ENCODE peak calls at places on chromosomes 5 and 9, in nine cellular contexts. D, P, J, V, F, E, Z, N and X are unnamed samples.

GRCh38 chr9:15101046-15101445 is 190.8 kb upstream of the FREM1 start:
- DNase-seq in D (no peak), P (no peak), J (no peak), V (no peak), F (no peak), E (no peak), Z (no peak), N (no peak), X (no peak)

GRCh38 chr9:103304797-103305196 is 309.7 kb downstream of the CYLC2 start:
- DNase-seq in D (no peak), P (no peak), J (no peak), V (no peak), F (no peak), E (no peak), Z (no peak), N (no peak), X (no peak)

GRCh38 chr9:114968710-114969109 is 38.3 kb upstream of the TNFSF8 start:
- DNase-seq in D (peak; percentile 26), P (no peak), J (no peak), V (no peak), F (peak; percentile 73), E (no peak), Z (no peak), N (no peak), X (no peak)

GRCh38 chr5:78496373-78496772 is 136.0 kb downstream of the SCAMP1 start:
- DNase-seq in D (no peak), P (no peak), J (no peak), V (no peak), F (peak; percentile 62), E (no peak), Z (peak; percentile 43), N (no peak), X (no peak)

GRCh38 chr5:123460296-123460729 is 37.1 kb upstream of the CEP120 start:
- DNase-seq in D (peak; percentile 72), P (peak; percentile 47), J (no peak), V (peak; percentile 53), F (no peak), E (no peak), Z (peak; percentile 20), N (no peak), X (no peak)

GRCh38 chr5:77774981-77775772 is 962 bp downstream of the TBCA start:
- DNase-seq in D (peak; percentile 61), P (peak; percentile 7), J (no peak), V (peak; percentile 59), F (peak; percentile 54), E (no peak), Z (peak; percentile 8), N (no peak), X (no peak)

GRCh38 chr9:122164286-122164685 is 4.6 kb downstream of the MORN5 start:
- DNase-seq in D (no peak), P (no peak), J (no peak), V (no peak), F (no peak), E (no peak), Z (no peak), N (no peak), X (no peak)

GRCh38 chr5:176389114-176389768 is 690 bp downstream of the HIGD2A start:
- DNase-seq in D (no peak), P (no peak), J (no peak), V (no peak), F (no peak), E (no peak), Z (no peak), N (no peak), X (no peak)

DNA sequence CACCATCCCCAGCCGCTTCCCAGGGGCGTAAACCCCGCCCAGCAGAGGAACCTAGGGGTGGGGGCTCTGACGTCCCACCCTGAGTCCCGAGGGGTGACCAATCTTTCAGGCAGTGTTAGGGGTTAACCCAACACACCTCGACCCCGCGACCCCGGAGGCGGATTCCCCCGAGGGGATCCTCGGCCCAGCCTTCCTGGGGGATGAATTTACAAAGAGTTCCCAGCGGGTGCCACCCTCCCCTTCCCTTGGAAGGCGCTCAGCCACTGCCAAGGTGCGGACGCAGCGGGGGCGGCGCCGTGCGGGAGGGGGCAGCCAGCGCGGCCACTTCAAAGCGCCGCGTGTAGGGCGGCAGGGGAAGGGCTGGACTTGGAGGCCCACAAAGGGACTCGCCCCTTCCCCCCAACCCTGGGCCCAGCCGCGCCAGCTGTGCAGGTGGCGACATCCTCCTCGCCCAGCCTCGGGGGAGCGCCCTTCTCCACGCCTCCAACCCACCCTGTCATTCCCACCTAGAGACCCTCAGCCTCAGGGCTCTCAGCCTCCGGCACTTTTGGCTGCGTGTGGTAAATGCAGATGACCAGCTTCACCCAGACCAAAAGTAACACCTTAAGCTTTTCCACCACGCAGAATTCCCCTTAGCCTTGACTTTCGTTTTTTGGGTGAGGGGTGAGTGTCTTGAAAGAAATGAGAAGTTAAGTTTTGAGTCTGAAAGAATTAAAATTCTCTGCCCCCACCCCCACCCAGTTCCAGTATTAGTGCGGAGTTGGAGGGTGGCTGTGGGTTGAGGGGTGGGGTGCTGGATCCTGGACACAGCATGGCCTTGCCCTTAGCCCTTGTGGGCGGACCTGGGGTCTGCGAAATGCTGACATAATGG is 43.3 kb upstream of the TCF7 start:
- DNase-seq in D (peak; percentile 69), P (no peak), J (peak; percentile 29), V (no peak), F (no peak), E (no peak), Z (peak; percentile 50), N (peak; percentile 66), X (peak; percentile 67)
- TF ChIP-seq CTCF in D (no peak), P (no peak), J (no peak), V (no peak), F (no peak), E (no peak), Z (peak; percentile 39), N (no peak), X (peak; percentile 3)

GRCh38 chr9:125239631-125240597 is 1.2 kb downstream of the HSPA5 start:
- DNase-seq in D (no peak), P (no peak), J (no peak), V (no peak), F (no peak), E (no peak), Z (no peak), N (no peak), X (no peak)

GRCh38 chr9:125241863-125242739 is 958 bp upstream of the HSPA5 start:
- DNase-seq in D (no peak), P (no peak), J (peak; percentile 53), V (no peak), F (no peak), E (peak; percentile 66), Z (no peak), N (no peak), X (peak; percentile 28)

GRCh38 chr9:125238915-125239446 is 2.2 kb downstream of the HSPA5 start:
- DNase-seq in D (no peak), P (no peak), J (no peak), V (no peak), F (no peak), E (no peak), Z (no peak), N (no peak), X (no peak)

GRCh38 chr9:125240649-125240999 is 519 bp downstream of the HSPA5 start:
- DNase-seq in D (peak; percentile 51), P (no peak), J (peak; percentile 40), V (peak; percentile 87), F (peak; percentile 44), E (no peak), Z (peak; percentile 32), N (no peak), X (no peak)

DNA sequence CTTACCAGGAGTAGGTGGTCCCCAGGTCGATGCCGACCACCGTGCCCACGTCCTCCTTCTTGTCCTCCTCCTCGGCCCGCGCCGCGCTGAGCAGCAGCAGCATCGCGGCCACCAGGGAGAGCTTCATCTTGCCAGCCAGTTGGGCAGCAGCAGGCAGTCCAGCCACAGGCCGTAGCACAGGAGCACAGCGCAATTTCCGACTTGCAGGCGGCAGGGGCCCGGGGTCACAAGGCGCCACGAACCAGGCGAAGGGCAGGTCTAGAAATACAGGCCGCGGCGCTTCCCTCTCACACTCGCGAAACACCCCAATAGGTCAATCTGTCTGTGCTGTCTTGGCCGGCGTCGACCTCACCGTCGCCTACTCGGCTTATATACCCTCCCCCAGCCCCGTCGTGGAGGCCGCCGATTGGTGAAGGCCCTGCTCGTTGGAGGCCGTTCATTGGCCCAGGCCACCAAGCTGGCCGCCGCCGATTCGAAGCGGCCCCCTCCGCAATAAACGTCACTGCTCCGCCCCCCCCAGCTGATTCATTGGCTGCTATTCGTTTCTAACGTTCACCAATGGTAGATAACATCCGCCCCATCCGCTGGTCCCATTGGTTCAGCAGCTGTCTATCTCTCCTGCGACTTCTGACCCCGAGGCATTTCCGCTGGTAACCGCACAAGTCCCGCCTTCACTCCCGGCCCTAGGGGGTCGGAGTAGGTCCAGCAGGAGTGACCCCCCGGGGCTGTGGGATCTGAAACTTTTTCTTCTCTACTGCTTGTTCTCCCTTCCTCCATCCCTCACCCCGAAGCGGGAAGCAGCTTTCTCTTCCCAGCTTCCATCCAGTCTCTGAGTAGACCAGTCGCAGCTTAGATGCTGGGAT is at the start of gene HSPA5:
- DNase-seq in D (peak; percentile 100), P (peak; percentile 99), J (peak; percentile 100), V (peak; percentile 100), F (peak; percentile 99), E (peak; percentile 100), Z (peak; percentile 99), N (peak; percentile 99), X (peak; percentile 98)
- TF ChIP-seq CTCF in D (no peak), P (no peak), J (no peak), V (peak; percentile 13), F (no peak), E (no peak), Z (no peak), N (no peak), X (no peak)

DNA sequence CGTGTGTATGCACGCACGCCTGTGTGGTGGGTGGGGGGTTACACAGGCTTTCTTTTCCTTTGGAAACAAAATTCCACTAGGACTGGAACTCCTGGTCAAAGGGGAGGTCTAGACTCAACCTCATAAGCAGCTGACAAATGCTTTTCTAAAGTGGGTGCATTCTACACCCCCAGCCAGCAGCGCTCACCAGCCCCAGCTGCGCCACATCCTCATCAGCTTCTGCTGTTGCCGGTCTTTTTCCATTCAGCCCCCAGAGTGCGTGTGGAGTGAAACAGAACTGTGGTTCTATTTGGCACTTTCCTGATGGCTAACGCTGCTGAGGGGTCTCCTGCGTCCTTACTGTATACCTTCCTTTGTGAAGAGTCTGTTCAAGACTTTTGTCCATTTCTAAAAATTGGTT is 77.6 kb upstream of the SARDH start:
- DNase-seq in D (no peak), P (no peak), J (no peak), V (no peak), F (no peak), E (no peak), Z (no peak), N (no peak), X (no peak)
- TF ChIP-seq CTCF in D (no peak), P (no peak), J (no peak), V (no peak), F (no peak), E (no peak), Z (no peak), N (no peak), X (no peak)

GRCh38 chr9:84669293-84670105 is at the start of gene NTRK2:
- DNase-seq in D (peak; percentile 11), P (no peak), J (peak; percentile 70), V (no peak), F (peak; percentile 4), E (no peak), Z (no peak), N (peak; percentile 68), X (peak; percentile 53)

GRCh38 chr9:84669008-84669292 is 579 bp upstream of the NTRK2 start:
- DNase-seq in D (no peak), P (no peak), J (no peak), V (no peak), F (no peak), E (no peak), Z (no peak), N (no peak), X (no peak)

GRCh38 chr9:84670106-84670800 is 724 bp downstream of the NTRK2 start:
- DNase-seq in D (no peak), P (no peak), J (peak; percentile 55), V (no peak), F (no peak), E (no peak), Z (no peak), N (peak; percentile 58), X (peak; percentile 18)

GRCh38 chr9:84668204-84669007 is 1.1 kb upstream of the NTRK2 start:
- DNase-seq in D (peak; percentile 43), P (peak; percentile 10), J (peak; percentile 92), V (peak; percentile 79), F (peak; percentile 36), E (peak; percentile 76), Z (peak; percentile 4), N (peak; percentile 90), X (peak; percentile 61)

GRCh38 chr9:84667571-84668203 is 1.8 kb upstream of the NTRK2 start:
- DNase-seq in D (peak; percentile 5), P (no peak), J (peak; percentile 76), V (no peak), F (peak; percentile 19), E (no peak), Z (no peak), N (peak; percentile 34), X (peak; percentile 19)
- TF ChIP-seq CTCF in D (no peak), P (peak; percentile 64), J (peak; percentile 51), V (no peak), F (peak; percentile 53), E (peak; percentile 34), Z (no peak), N (peak; percentile 55), X (peak; percentile 22)